ENCODE peak calls at places on chromosomes 13 and 19, in eight cellular contexts. L is uterus; O is HEK293T; D is activated CD8-positive, alpha-beta memory T cell treated with anti-CD3 and anti-CD28 coated beads for 48 hours; A is CD4-positive, alpha-beta T cell; F is mucosa of descending colon; Z is naive thymus-derived CD4-positive, alpha-beta T cell; M is glutamatergic neuron. Y is an unnamed sample.
A peak's percentile ranks its signal among the peaks of the same experiment; 100 is the strongest.

GRCh38 chr13:112831801-112832200 is 137.2 kb upstream of the MCF2L start:
- DNase-seq in Z (no peak), A (no peak), M (no peak), D (no peak), F (no peak), O (no peak), L (no peak), Y (no peak)

GRCh38 chr13:111037838-111038397 is 77.2 kb upstream of the ARHGEF7 start:
- DNase-seq in Z (no peak), O (no peak), M (no peak), A (no peak), L (no peak), F (no peak), D (no peak), Y (no peak)

GRCh38 chr19:32748497-32748896 is 28.9 kb downstream of the TDRD12 start:
- DNase-seq in Z (peak; percentile 33), F (no peak), D (no peak), M (no peak), A (peak; percentile 35), O (no peak), L (no peak), Y (peak; percentile 29)

GRCh38 chr13:112877976-112878955 is 90.7 kb upstream of the MCF2L start:
- DNase-seq in F (no peak), A (no peak), L (no peak), Z (no peak), D (no peak), O (no peak), M (peak; percentile 4), Y (no peak)

GRCh38 chr19:13117176-13117771 is 734 bp upstream of the TRMT1 start:
- DNase-seq in Z (peak; percentile 58), D (no peak), F (peak; percentile 42), O (no peak), A (no peak), L (no peak), M (no peak), Y (no peak)

GRCh38 chr19:43450545-43450997 is 14.8 kb downstream of the LYPD3 start:
- DNase-seq in D (no peak), M (no peak), Z (no peak), O (no peak), F (no peak), L (no peak), A (no peak), Y (no peak)

GRCh38 chr19:57719901-57720519 is 7.4 kb downstream of the ZNF671 start:
- DNase-seq in Z (no peak), M (peak; percentile 34), L (no peak), F (no peak), D (no peak), O (no peak), A (no peak), Y (no peak)

GRCh38 chr19:6088677-6089063 is 21.6 kb downstream of the RFX2 start:
- DNase-seq in O (no peak), L (no peak), F (no peak), Z (no peak), D (no peak), M (no peak), A (no peak), Y (no peak)

GRCh38 chr19:9075064-9075964 is 11.5 kb upstream of the OR1M1 start:
- DNase-seq in L (peak; percentile 96), A (no peak), D (no peak), F (peak; percentile 41), Z (no peak), O (peak; percentile 42), M (no peak), Y (peak; percentile 23)